ENCODE peak calls at places on chromosomes 3 and 15, in seven cellular contexts. Y is fibroblast of lung; J is COR-L47; X is COLO829; I is Kasumi-1; R is stimulated activated CD4-positive, alpha-beta T cell treated with anti-CD3 and anti-CD28 coated beads, TNF-alpha, amount 100 ng/mL, for 4 hours; V is astrocyte. F is an unnamed sample.

GRCh38 chr3:149576071-149576564 is 81.7 kb downstream of the WWTR1 start:
- DNase-seq in Y (peak), J (no peak), X (peak), I (peak), R (no peak), V (peak), F (no peak)

GRCh38 chr3:58585005-58585786 is 8.0 kb upstream of the FAM107A start:
- DNase-seq in Y (peak), J (peak), X (peak), I (peak), R (peak), V (peak), F (peak)

GRCh38 chr3:126118591-126118990 is 34.7 kb upstream of the SLC41A3 start:
- DNase-seq in Y (no peak), J (no peak), X (no peak), I (no peak), R (no peak), V (no peak), F (no peak)

GRCh38 chr15:36429707-36430106 is 149.7 kb upstream of the CDIN1 start:
- DNase-seq in Y (peak), J (no peak), X (no peak), I (no peak), R (no peak), V (peak), F (no peak)

GRCh38 chr15:71790081-71790480 is 20.3 kb upstream of the NR2E3 start:
- DNase-seq in Y (peak), J (no peak), X (no peak), I (no peak), R (no peak), V (peak), F (no peak)

GRCh38 chr15:25543156-25543555 is 104.3 kb upstream of the UBE3A start:
- DNase-seq in Y (peak), J (peak), X (peak), I (no peak), R (no peak), V (peak), F (no peak)

GRCh38 chr3:195886181-195887141 is 21.9 kb downstream of the TNK2 start:
- DNase-seq in Y (peak), J (no peak), X (no peak), I (no peak), R (no peak), V (peak), F (no peak)

GRCh38 chr3:194707176-194707575 is 21.5 kb downstream of the FAM43A start:
- DNase-seq in Y (peak), J (no peak), X (no peak), I (no peak), R (no peak), V (no peak), F (no peak)

GRCh38 chr3:183812746-183813445 is 12.5 kb downstream of the MAP6D1 start:
- DNase-seq in Y (no peak), J (peak), X (no peak), I (no peak), R (no peak), V (no peak), F (no peak)

GRCh38 chr3:157581331-157581730 is 78.1 kb upstream of the VEPH1 start:
- DNase-seq in Y (peak), J (no peak), X (no peak), I (no peak), R (no peak), V (no peak), F (no peak)

GRCh38 chr3:190003730-190004129 is 117.0 kb downstream of the P3H2 start:
- DNase-seq in Y (peak), J (no peak), X (peak), I (no peak), R (no peak), V (peak), F (no peak)

GRCh38 chr3:97882975-97883598 is 61.3 kb downstream of the CRYBG3 start:
- DNase-seq in Y (peak), J (peak), X (peak), I (peak), R (no peak), V (peak), F (no peak)

GRCh38 chr3:29718661-29719065 is 437.8 kb downstream of the RBMS3 start:
- DNase-seq in Y (peak), J (no peak), X (peak), I (no peak), R (no peak), V (peak), F (no peak)

GRCh38 chr3:52190294-52190841 is 7.6 kb upstream of the ALAS1 start:
- DNase-seq in Y (peak), J (no peak), X (no peak), I (no peak), R (no peak), V (peak), F (no peak)

GRCh38 chr3:173743111-173743510 is 345.6 kb downstream of the NLGN1 start:
- DNase-seq in Y (peak), J (no peak), X (no peak), I (no peak), R (no peak), V (no peak), F (no peak)

GRCh38 chr15:71440479-71441071 is 325.3 kb downstream of the THSD4 start:
- DNase-seq in Y (peak), J (peak), X (peak), I (peak), R (no peak), V (peak), F (peak)

GRCh38 chr3:142210144-142210543 is 15.2 kb downstream of the GK5 start:
- DNase-seq in Y (no peak), J (no peak), X (no peak), I (no peak), R (no peak), V (no peak), F (no peak)

GRCh38 chr15:66800584-66801235 is 98.7 kb downstream of the SMAD6 start:
- DNase-seq in Y (peak), J (no peak), X (no peak), I (no peak), R (no peak), V (peak), F (no peak)

GRCh38 chr3:172808969-172809546 is 58.5 kb downstream of the ECT2 start:
- DNase-seq in Y (peak), J (peak), X (peak), I (peak), R (no peak), V (peak), F (peak)

GRCh38 chr3:103796068-103796467 is 1361.3 kb downstream of the ZPLD1 start:
- DNase-seq in Y (no peak), J (no peak), X (no peak), I (no peak), R (no peak), V (no peak), F (no peak)

GRCh38 chr3:168506589-168506988 is 410.9 kb upstream of the GOLIM4 start:
- DNase-seq in Y (no peak), J (no peak), X (no peak), I (no peak), R (no peak), V (no peak), F (no peak)

GRCh38 chr15:26294062-26294689 is 431.0 kb upstream of the ATP10A start:
- DNase-seq in Y (no peak), J (peak), X (no peak), I (no peak), R (no peak), V (no peak), F (no peak)

GRCh38 chr3:16106050-16106449 is 68.4 kb upstream of the GALNT15 start:
- DNase-seq in Y (no peak), J (no peak), X (no peak), I (no peak), R (no peak), V (no peak), F (no peak)

GRCh38 chr3:159565313-159565712 is 423.3 kb upstream of the IL12A start:
- DNase-seq in Y (no peak), J (no peak), X (no peak), I (no peak), R (no peak), V (no peak), F (no peak)

GRCh38 chr3:196662033-196662432 is 22.5 kb downstream of the NRROS start:
- DNase-seq in Y (no peak), J (no peak), X (no peak), I (no peak), R (no peak), V (no peak), F (no peak)

GRCh38 chr3:117348881-117349280 is 639.3 kb downstream of the TUSC7 start:
- DNase-seq in Y (no peak), J (no peak), X (no peak), I (no peak), R (no peak), V (no peak), F (no peak)

GRCh38 chr3:128619146-128619890 is 31.3 kb downstream of the RPN1 start:
- DNase-seq in Y (peak), J (no peak), X (peak), I (peak), R (no peak), V (peak), F (no peak)

GRCh38 chr3:17372811-17373210 is 369.6 kb downstream of the TBC1D5 start:
- DNase-seq in Y (peak), J (no peak), X (no peak), I (no peak), R (no peak), V (peak), F (no peak)

GRCh38 chr15:31267161-31268107 is 59.2 kb upstream of the KLF13 start:
- DNase-seq in Y (no peak), J (no peak), X (no peak), I (no peak), R (no peak), V (no peak), F (no peak)

GRCh38 chr3:187986514-187986934 is 167.4 kb upstream of the LPP start:
- DNase-seq in Y (peak), J (no peak), X (no peak), I (peak), R (no peak), V (peak), F (no peak)

GRCh38 chr15:77122576-77122975 is 51.7 kb upstream of the TSPAN3 start:
- DNase-seq in Y (no peak), J (no peak), X (no peak), I (no peak), R (no peak), V (no peak), F (no peak)

GRCh38 chr3:146493221-146493620 is 23.9 kb upstream of the PLSCR2 start:
- DNase-seq in Y (peak), J (no peak), X (peak), I (no peak), R (no peak), V (peak), F (no peak)

GRCh38 chr3:12423918-12424634 is 60.2 kb upstream of the TSEN2 start:
- DNase-seq in Y (peak), J (no peak), X (no peak), I (no peak), R (no peak), V (peak), F (no peak)

GRCh38 chr3:193895409-193895808 is 240.5 kb upstream of the HES1 start:
- DNase-seq in Y (peak), J (no peak), X (peak), I (no peak), R (no peak), V (peak), F (no peak)

GRCh38 chr15:78205856-78206255 is 28.5 kb downstream of the ACSBG1 start:
- DNase-seq in Y (no peak), J (no peak), X (no peak), I (no peak), R (no peak), V (no peak), F (no peak)

GRCh38 chr3:3126477-3127431 is at the start of gene TRNT1:
- DNase-seq in Y (peak), J (peak), X (peak), I (peak), R (peak), V (peak), F (peak)

GRCh38 chr15:100920516-100921135 is 1.5 kb downstream of the LRRK1 start:
- DNase-seq in Y (no peak), J (no peak), X (no peak), I (no peak), R (no peak), V (no peak), F (no peak)

GRCh38 chr3:187084580-187084979 is 54.7 kb downstream of the RPL39L start:
- DNase-seq in Y (no peak), J (no peak), X (no peak), I (no peak), R (no peak), V (no peak), F (no peak)

F was measured in NCI-H1930.